ENCODE peak calls at places on chromosome 16, in nine cellular contexts. B is uterus, P is mesendoderm, A is tibial nerve, M is SJSA1, E is small intestine, V is stomach, X is neuronal stem cell, J is bronchial epithelial cell. R is an unnamed sample.

GRCh38 chr16:57615813-57616212 is 12.6 kb upstream of the ADGRG1 start:
- DNase-seq in E (peak; percentile 40), A (no peak), B (no peak), V (peak; percentile 21), P (no peak), X (no peak), J (no peak), M (no peak), R (no peak)

GRCh38 chr16:83651871-83652270 is 155.9 kb upstream of the HSBP1 start:
- DNase-seq in A (no peak), B (no peak), J (no peak), P (peak; percentile 1), X (no peak), V (no peak), M (no peak), E (no peak), R (no peak)

GRCh38 chr16:57273826-57274225 is 10.6 kb downstream of the PLLP start:
- DNase-seq in P (no peak), V (no peak), J (no peak), A (no peak), B (no peak), X (no peak), E (no peak), M (no peak), R (no peak)

GRCh38 chr16:88881090-88881580 is 14.7 kb upstream of the PABPN1L start:
- DNase-seq in X (no peak), V (peak; percentile 37), P (peak; percentile 16), A (no peak), B (no peak), J (no peak), E (peak; percentile 30), M (no peak), R (peak; percentile 84)

GRCh38 chr16:84138824-84139627 is 6.0 kb downstream of the HSDL1 start:
- DNase-seq in X (no peak), M (peak; percentile 31), B (no peak), P (peak; percentile 72), E (no peak), A (no peak), J (no peak), V (peak; percentile 37), R (peak; percentile 67)

GRCh38 chr16:8928467-8928957 is 35.2 kb downstream of the USP7 start:
- DNase-seq in E (no peak), V (no peak), A (no peak), B (no peak), M (no peak), J (no peak), P (no peak), X (no peak), R (no peak)

GRCh38 chr16:88698694-88699045 is 7.5 kb downstream of the RNF166 start:
- DNase-seq in E (no peak), A (no peak), X (no peak), P (no peak), M (no peak), V (no peak), J (no peak), B (no peak), R (no peak)

GRCh38 chr16:30003670-30004423 is 7.0 kb downstream of the DOC2A start:
- DNase-seq in J (no peak), V (no peak), M (no peak), P (no peak), E (no peak), A (no peak), B (no peak), X (no peak), R (no peak)

GRCh38 chr16:7227193-7227825 is 105.3 kb upstream of the RBFOX1 start:
- DNase-seq in B (no peak), V (no peak), J (no peak), P (peak; percentile 91), A (no peak), X (peak; percentile 14), E (no peak), M (no peak), R (peak; percentile 54)

GRCh38 chr16:68643227-68643626 is 1.9 kb upstream of the CDH3 start:
- DNase-seq in M (no peak), E (no peak), B (no peak), A (no peak), J (no peak), X (no peak), V (no peak), P (peak; percentile 25), R (no peak)

GRCh38 chr16:31079342-31079944 is 5.2 kb downstream of the ZNF646 start:
- DNase-seq in V (no peak), X (no peak), E (no peak), M (no peak), B (no peak), P (no peak), J (no peak), A (no peak), R (no peak)

GRCh38 chr16:31078597-31079341 is 4.5 kb downstream of the ZNF646 start:
- DNase-seq in P (no peak), B (no peak), X (no peak), M (no peak), E (no peak), A (no peak), V (no peak), J (no peak), R (peak; percentile 28)

GRCh38 chr16:31081428-31082351 is 7.1 kb downstream of the PRSS53 start:
- DNase-seq in A (no peak), M (no peak), V (no peak), X (no peak), E (no peak), P (no peak), B (no peak), J (no peak), R (peak; percentile 55)

GRCh38 chr16:31080756-31081419 is 6.7 kb downstream of the ZNF646 start:
- DNase-seq in P (no peak), M (no peak), V (no peak), A (no peak), X (no peak), J (no peak), E (no peak), B (no peak), R (peak; percentile 52)

DNA sequence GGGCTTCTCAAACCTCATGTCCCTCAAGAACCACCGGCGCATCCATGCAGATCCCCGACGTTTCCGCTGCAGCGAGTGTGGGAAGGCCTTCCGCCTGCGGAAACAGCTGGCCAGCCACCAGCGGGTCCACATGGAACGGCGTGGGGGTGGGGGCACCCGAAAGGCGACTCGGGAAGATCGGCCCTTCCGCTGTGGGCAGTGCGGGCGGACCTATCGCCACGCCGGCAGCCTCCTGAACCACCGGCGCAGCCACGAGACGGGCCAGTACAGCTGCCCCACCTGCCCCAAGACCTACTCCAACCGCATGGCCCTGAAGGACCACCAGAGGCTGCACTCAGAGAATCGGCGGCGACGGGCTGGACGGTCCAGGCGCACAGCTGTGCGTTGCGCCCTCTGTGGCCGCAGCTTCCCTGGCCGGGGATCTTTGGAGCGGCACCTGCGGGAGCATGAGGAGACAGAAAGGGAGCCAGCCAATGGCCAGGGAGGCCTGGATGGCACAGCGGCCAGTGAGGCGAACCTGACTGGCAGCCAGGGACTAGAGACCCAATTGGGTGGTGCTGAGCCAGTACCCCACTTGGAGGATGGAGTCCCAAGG is 5.9 kb downstream of the ZNF646 start:
- DNase-seq in X (no peak), M (no peak), E (no peak), B (no peak), A (no peak), J (no peak), V (no peak), P (no peak), R (peak; percentile 64)
- H3K36me3 ChIP-seq in X (peaks cover 95% of the 10 kb centered on the region), M (peaks cover 87% of the 10 kb centered on the region), E (peaks cover 16% of the 10 kb centered on the region), B (no peaks in the 10 kb centered on the region), A (peaks cover 92% of the 10 kb centered on the region), J (peaks cover 35% of the 10 kb centered on the region), V (peaks cover 92% of the 10 kb centered on the region), P (no peaks in the 10 kb centered on the region), R (peaks cover 35% of the 10 kb centered on the region)

GRCh38 chr16:22425036-22425801 is 50.8 kb upstream of the CDR2 start:
- DNase-seq in V (no peak), E (no peak), M (peak; percentile 41), J (no peak), A (peak; percentile 77), B (peak; percentile 60), X (no peak), P (no peak), R (no peak)
- H3K4me3 ChIP-seq in V (no peak overlapping the region), E (no peak overlapping the region), M (no peak overlapping the region), J (no peak overlapping the region), A (no peak overlapping the region), B (no peak overlapping the region), X (no peak overlapping the region), P (no peak overlapping the region), R (no peak overlapping the region)

GRCh38 chr16:10182186-10182683 is at the start of gene GRIN2A:
- DNase-seq in E (no peak), B (no peak), P (peak; percentile 46), V (no peak), M (no peak), X (no peak), A (no peak), J (no peak), R (peak; percentile 83)

GRCh38 chr16:10178079-10178478 is 4.1 kb downstream of the GRIN2A start:
- DNase-seq in M (no peak), P (peak; percentile 11), V (no peak), J (peak; percentile 26), B (no peak), A (no peak), E (no peak), X (no peak), R (no peak)

GRCh38 chr16:10180771-10181163 is 1.5 kb downstream of the GRIN2A start:
- DNase-seq in B (peak; percentile 33), X (peak; percentile 65), J (no peak), M (no peak), P (peak; percentile 82), V (no peak), A (no peak), E (peak; percentile 6), R (peak; percentile 90)

GRCh38 chr16:10181196-10182162 is 749 bp downstream of the GRIN2A start:
- DNase-seq in P (peak; percentile 89), V (peak; percentile 71), M (peak; percentile 32), E (peak; percentile 56), X (peak; percentile 80), A (peak; percentile 8), B (peak; percentile 60), J (peak; percentile 20), R (peak; percentile 94)

GRCh38 chr16:10180042-10180770 is 2.0 kb downstream of the GRIN2A start:
- DNase-seq in J (no peak), E (no peak), A (no peak), V (no peak), B (no peak), M (no peak), X (no peak), P (no peak), R (no peak)
- H3K27me3 ChIP-seq in J (peaks cover 7% of the 10 kb centered on the region), E (peaks cover 28% of the 10 kb centered on the region), A (peaks cover 53% of the 10 kb centered on the region), V (no peaks in the 10 kb centered on the region), B (no peaks in the 10 kb centered on the region), M (peaks cover 33% of the 10 kb centered on the region), X (peaks cover 49% of the 10 kb centered on the region), P (peaks cover 6% of the 10 kb centered on the region), R (peaks cover 48% of the 10 kb centered on the region)

DNA sequence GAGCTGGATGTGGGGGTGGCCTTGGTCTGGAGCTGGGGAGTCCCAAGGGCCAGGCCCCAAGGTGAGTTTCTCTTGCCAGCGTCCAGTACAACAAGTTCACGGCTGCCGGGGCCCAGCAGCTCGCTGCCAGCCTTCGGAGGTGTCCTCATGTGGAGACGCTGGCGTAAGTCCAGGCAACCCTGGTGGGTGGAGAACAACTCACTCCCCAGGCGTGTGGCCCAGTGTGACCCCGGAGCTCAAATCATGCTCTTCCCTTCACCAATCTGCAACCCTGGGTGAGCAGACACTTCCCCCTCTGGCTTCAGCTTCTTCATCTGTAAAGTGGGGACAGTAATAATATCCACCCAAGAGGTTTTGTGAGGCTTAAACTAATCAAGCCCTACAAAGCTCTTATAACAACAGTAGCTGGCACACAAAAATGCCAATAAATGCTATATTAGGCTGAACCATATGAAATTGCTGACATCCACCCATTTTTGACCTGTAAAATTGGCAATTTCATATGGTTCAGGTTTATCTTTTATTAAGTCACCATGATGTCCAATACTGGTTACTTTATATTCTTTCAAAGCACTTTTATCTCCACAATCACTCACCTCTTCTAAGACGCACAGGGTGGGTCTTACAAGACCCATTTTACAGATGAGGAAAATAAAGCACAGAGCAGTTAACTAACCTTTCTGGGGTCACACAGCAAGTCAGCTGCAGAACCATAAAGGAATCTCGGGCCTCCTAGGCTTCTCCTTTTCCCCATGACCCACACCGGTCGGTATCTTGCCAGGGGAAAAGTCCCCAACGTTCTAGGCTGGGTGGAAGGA is 19.7 kb downstream of the DEXI start:
- DNase-seq in B (no peak), X (no peak), A (peak; percentile 30), E (no peak), V (no peak), M (no peak), P (no peak), J (no peak), R (no peak)
- H3K36me3 ChIP-seq in B (no peaks in the 10 kb centered on the region), X (peaks cover 20% of the 10 kb centered on the region), A (peaks cover 40% of the 10 kb centered on the region), E (peaks cover 7% of the 10 kb centered on the region), V (peaks cover 47% of the 10 kb centered on the region), M (peaks cover 11% of the 10 kb centered on the region), P (peaks cover 3% of the 10 kb centered on the region), J (no peaks in the 10 kb centered on the region), R (no peaks in the 10 kb centered on the region)

R was measured in H7.